ENCODE peak calls at places on chromosome 1, in five cellular contexts. F is IMR-90; P is ACHN; T is activated CD4-positive, alpha-beta T cell treated with anti-CD3 and anti-CD28 coated beads for 24 hours; N is AG09319. L is an unnamed sample.

GRCh38 chr1:2930016-2930815 is 91.1 kb upstream of the ACTRT2 start:
- DNase-seq in T (no peak), P (no peak), N (no peak), F (no peak), L (no peak)

GRCh38 chr1:73914994-73915393 is 283.0 kb downstream of the LRRIQ3 start:
- DNase-seq in F (no peak), N (no peak), T (no peak), P (no peak), L (no peak)

GRCh38 chr1:192860478-192861185 is 51.8 kb downstream of the RGS2 start:
- DNase-seq in F (no peak), N (no peak), T (no peak), P (no peak), L (no peak)

GRCh38 chr1:227391204-227391603 is 72.9 kb upstream of the CDC42BPA start:
- DNase-seq in P (no peak), F (no peak), N (no peak), T (no peak), L (no peak)

GRCh38 chr1:20725189-20726106 is 7.1 kb downstream of the SH2D5 start:
- DNase-seq in P (peak), F (peak), N (no peak), T (no peak), L (peak)

GRCh38 chr1:246404078-246404477 is 103.0 kb downstream of the SMYD3 start:
- DNase-seq in T (no peak), N (no peak), P (no peak), F (no peak), L (no peak)

GRCh38 chr1:229538945-229539344 is 19.6 kb downstream of the ABCB10 start:
- DNase-seq in N (no peak), P (no peak), F (no peak), T (no peak), L (no peak)

GRCh38 chr1:17282836-17283235 is 25.2 kb upstream of the PADI4 start:
- DNase-seq in N (no peak), T (no peak), P (no peak), F (no peak), L (no peak)